ENCODE peak calls at places on chromosomes 1 and 21, in ten cellular contexts. One of them, this sample, is unnamed. For H3K27me3, the result is how much of the 10 kb centered on the place peaks cover.

GRCh38 chr1:23554481-23555224 is 4.6 kb downstream of the ID3 start:
- DNase-seq in lung: peak
- DNase-seq in PC-9: peak
- DNase-seq in pancreas: peak
- DNase-seq in lower lobe of right lung: peak
- DNase-seq in AG04450: no peak
- DNase-seq in neural progenitor cell: peak
- DNase-seq in left ventricle myocardium inferior: peak
- DNase-seq in cardiac muscle cell: peak
- DNase-seq in adrenal gland: peak
- DNase-seq in this sample: peak

GRCh38 chr1:11707621-11708276 is 16.2 kb downstream of the DRAXIN start:
- DNase-seq in pancreas: peak
- DNase-seq in lower lobe of right lung: peak
- DNase-seq in AG04450: no peak
- DNase-seq in adrenal gland: peak
- DNase-seq in PC-9: peak
- DNase-seq in lung: peak
- DNase-seq in left ventricle myocardium inferior: peak
- DNase-seq in cardiac muscle cell: no peak
- DNase-seq in neural progenitor cell: no peak
- DNase-seq in this sample: peak

GRCh38 chr1:66266350-66266749 is 267.6 kb upstream of the SGIP1 start:
- DNase-seq in AG04450: no peak
- DNase-seq in pancreas: no peak
- DNase-seq in adrenal gland: no peak
- DNase-seq in lower lobe of right lung: no peak
- DNase-seq in neural progenitor cell: no peak
- DNase-seq in left ventricle myocardium inferior: no peak
- DNase-seq in PC-9: peak
- DNase-seq in lung: no peak
- DNase-seq in cardiac muscle cell: no peak
- DNase-seq in this sample: no peak

GRCh38 chr1:10608690-10609089 is 133.9 kb downstream of the PEX14 start:
- DNase-seq in neural progenitor cell: no peak
- DNase-seq in left ventricle myocardium inferior: no peak
- DNase-seq in AG04450: no peak
- DNase-seq in adrenal gland: no peak
- DNase-seq in lung: no peak
- DNase-seq in PC-9: no peak
- DNase-seq in lower lobe of right lung: no peak
- DNase-seq in pancreas: no peak
- DNase-seq in cardiac muscle cell: no peak
- DNase-seq in this sample: no peak

GRCh38 chr1:198269352-198269940 is 112.6 kb downstream of the NEK7 start:
- DNase-seq in left ventricle myocardium inferior: no peak
- DNase-seq in lung: no peak
- DNase-seq in neural progenitor cell: no peak
- DNase-seq in AG04450: no peak
- DNase-seq in cardiac muscle cell: no peak
- DNase-seq in pancreas: no peak
- DNase-seq in lower lobe of right lung: no peak
- DNase-seq in adrenal gland: no peak
- DNase-seq in PC-9: no peak
- DNase-seq in this sample: no peak

GRCh38 chr1:28973850-28974841 is 59.8 kb downstream of the EPB41 start:
- DNase-seq in cardiac muscle cell: peak
- DNase-seq in lower lobe of right lung: no peak
- DNase-seq in AG04450: no peak
- DNase-seq in adrenal gland: no peak
- DNase-seq in PC-9: no peak
- DNase-seq in lung: no peak
- DNase-seq in neural progenitor cell: no peak
- DNase-seq in pancreas: no peak
- DNase-seq in left ventricle myocardium inferior: no peak
- DNase-seq in this sample: no peak

GRCh38 chr1:226702318-226702956 is 36.6 kb downstream of the ITPKB start:
- DNase-seq in pancreas: no peak
- DNase-seq in neural progenitor cell: no peak
- DNase-seq in lower lobe of right lung: no peak
- DNase-seq in cardiac muscle cell: peak
- DNase-seq in AG04450: peak
- DNase-seq in left ventricle myocardium inferior: no peak
- DNase-seq in adrenal gland: no peak
- DNase-seq in lung: no peak
- DNase-seq in PC-9: no peak
- DNase-seq in this sample: no peak

GRCh38 chr1:40096646-40096976 is 441 bp downstream of the PPT1 start:
- DNase-seq in left ventricle myocardium inferior: no peak
- DNase-seq in lung: no peak
- DNase-seq in neural progenitor cell: no peak
- DNase-seq in PC-9: no peak
- DNase-seq in adrenal gland: no peak
- DNase-seq in cardiac muscle cell: no peak
- DNase-seq in AG04450: no peak
- DNase-seq in pancreas: no peak
- DNase-seq in lower lobe of right lung: no peak
- DNase-seq in this sample: no peak

GRCh38 chr1:164853146-164853545 is 294.2 kb downstream of the PBX1 start:
- DNase-seq in neural progenitor cell: no peak
- DNase-seq in left ventricle myocardium inferior: no peak
- DNase-seq in PC-9: no peak
- DNase-seq in AG04450: no peak
- DNase-seq in lung: no peak
- DNase-seq in cardiac muscle cell: no peak
- DNase-seq in pancreas: no peak
- DNase-seq in lower lobe of right lung: no peak
- DNase-seq in adrenal gland: no peak
- DNase-seq in this sample: no peak

GRCh38 chr1:236394905-236395779 is 1.1 kb downstream of the EDARADD start:
- DNase-seq in left ventricle myocardium inferior: peak
- DNase-seq in AG04450: no peak
- DNase-seq in neural progenitor cell: peak
- DNase-seq in pancreas: peak
- DNase-seq in PC-9: no peak
- DNase-seq in adrenal gland: no peak
- DNase-seq in lower lobe of right lung: no peak
- DNase-seq in lung: no peak
- DNase-seq in cardiac muscle cell: peak
- DNase-seq in this sample: peak

GRCh38 chr1:39574646-39575045 is 1.9 kb downstream of the PABPC4 start:
- DNase-seq in left ventricle myocardium inferior: no peak
- DNase-seq in pancreas: no peak
- DNase-seq in cardiac muscle cell: peak
- DNase-seq in adrenal gland: peak
- DNase-seq in neural progenitor cell: no peak
- DNase-seq in lung: no peak
- DNase-seq in lower lobe of right lung: no peak
- DNase-seq in AG04450: no peak
- DNase-seq in PC-9: peak
- DNase-seq in this sample: peak

GRCh38 chr21:28269173-28269572 is 723.5 kb downstream of the LTN1 start:
- DNase-seq in lung: no peak
- DNase-seq in neural progenitor cell: no peak
- DNase-seq in adrenal gland: no peak
- DNase-seq in cardiac muscle cell: no peak
- DNase-seq in lower lobe of right lung: no peak
- DNase-seq in pancreas: no peak
- DNase-seq in PC-9: no peak
- DNase-seq in AG04450: no peak
- DNase-seq in left ventricle myocardium inferior: no peak
- DNase-seq in this sample: no peak

GRCh38 chr1:54425152-54425584 is 19.0 kb upstream of the SSBP3 start:
- DNase-seq in pancreas: no peak
- DNase-seq in neural progenitor cell: no peak
- DNase-seq in left ventricle myocardium inferior: no peak
- DNase-seq in AG04450: no peak
- DNase-seq in lower lobe of right lung: no peak
- DNase-seq in lung: no peak
- DNase-seq in cardiac muscle cell: no peak
- DNase-seq in PC-9: no peak
- DNase-seq in adrenal gland: no peak
- DNase-seq in this sample: no peak

GRCh38 chr1:63873751-63874150 is 99.9 kb downstream of the ROR1 start:
- DNase-seq in left ventricle myocardium inferior: no peak
- DNase-seq in neural progenitor cell: no peak
- DNase-seq in lung: no peak
- DNase-seq in AG04450: no peak
- DNase-seq in adrenal gland: no peak
- DNase-seq in cardiac muscle cell: no peak
- DNase-seq in pancreas: no peak
- DNase-seq in PC-9: peak
- DNase-seq in lower lobe of right lung: no peak
- DNase-seq in this sample: no peak

DNA sequence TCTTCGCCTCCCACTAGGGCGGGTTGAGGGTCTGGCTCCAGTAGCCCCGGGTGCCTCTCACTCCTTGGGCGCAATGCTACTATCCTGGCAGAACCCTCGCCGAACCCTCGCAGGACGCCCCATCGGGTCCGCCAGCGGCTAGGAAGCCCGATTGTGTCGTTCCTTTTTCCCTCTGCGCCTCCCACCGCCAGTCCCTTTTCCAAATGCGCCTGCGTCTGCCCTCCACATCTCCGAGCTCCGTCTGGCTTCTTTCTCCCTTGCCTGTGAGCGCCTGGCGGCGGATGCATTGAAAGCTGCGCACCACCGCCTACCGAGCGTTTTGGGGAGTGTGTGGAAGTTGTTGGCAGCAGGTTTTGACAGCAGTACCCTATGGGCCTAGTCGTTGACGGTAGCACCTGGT is 1.0 kb upstream of the DIRAS3 start:
- DNase-seq in PC-9: no peak
- DNase-seq in cardiac muscle cell: peak
- DNase-seq in lower lobe of right lung: no peak
- DNase-seq in adrenal gland: peak
- DNase-seq in lung: no peak
- DNase-seq in AG04450: peak
- DNase-seq in neural progenitor cell: peak
- DNase-seq in pancreas: peak
- DNase-seq in left ventricle myocardium inferior: peak
- DNase-seq in this sample: peak
- H3K27me3 ChIP-seq in PC-9: under half
- H3K27me3 ChIP-seq in cardiac muscle cell: half or more
- H3K27me3 ChIP-seq in lower lobe of right lung: under half
- H3K27me3 ChIP-seq in adrenal gland: under half
- H3K27me3 ChIP-seq in lung: under half
- H3K27me3 ChIP-seq in AG04450: under half
- H3K27me3 ChIP-seq in neural progenitor cell: under half
- H3K27me3 ChIP-seq in pancreas: under half
- H3K27me3 ChIP-seq in left ventricle myocardium inferior: under half
- H3K27me3 ChIP-seq in this sample: under half

DNA sequence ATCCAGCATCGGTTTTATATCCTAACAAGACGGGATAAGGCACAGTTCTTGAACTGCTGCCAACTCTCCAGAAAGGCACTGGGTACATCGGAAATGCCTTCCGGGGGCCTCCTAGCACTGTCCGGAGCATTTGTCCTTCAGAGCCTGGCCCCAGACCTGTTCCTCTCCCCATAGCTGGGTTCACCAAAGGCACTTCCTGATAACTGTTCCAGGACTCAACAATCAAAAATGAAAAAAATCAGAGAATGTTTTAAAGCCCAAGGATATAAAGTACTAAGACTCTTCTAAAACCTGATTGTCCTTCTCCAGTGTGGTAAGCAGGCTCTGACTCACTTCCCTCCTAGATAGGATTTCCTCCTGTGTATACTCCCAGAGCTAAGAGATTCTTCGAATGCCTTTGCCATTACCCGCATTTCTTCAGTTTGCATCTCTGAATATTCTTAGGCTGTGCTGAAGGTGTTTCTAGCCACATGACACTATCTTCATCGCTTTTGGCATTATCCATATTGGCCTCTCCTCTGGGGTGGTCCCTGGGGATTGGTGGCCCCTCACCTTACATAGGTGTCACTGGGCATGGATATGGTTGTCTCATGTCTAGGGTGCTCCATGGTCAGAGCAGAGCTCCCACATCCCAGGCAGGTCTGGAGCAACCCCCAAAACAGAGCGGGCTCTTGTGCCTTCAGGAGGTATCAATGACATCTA is 112.9 kb downstream of the ZBTB18 start:
- DNase-seq in lung: no peak
- DNase-seq in AG04450: peak
- DNase-seq in pancreas: no peak
- DNase-seq in adrenal gland: peak
- DNase-seq in lower lobe of right lung: no peak
- DNase-seq in neural progenitor cell: no peak
- DNase-seq in PC-9: peak
- DNase-seq in cardiac muscle cell: peak
- DNase-seq in left ventricle myocardium inferior: peak
- DNase-seq in this sample: no peak
- H3K4me3 ChIP-seq in lung: no peak
- H3K4me3 ChIP-seq in AG04450: peak
- H3K4me3 ChIP-seq in pancreas: no peak
- H3K4me3 ChIP-seq in adrenal gland: no peak
- H3K4me3 ChIP-seq in lower lobe of right lung: no peak
- H3K4me3 ChIP-seq in neural progenitor cell: no peak
- H3K4me3 ChIP-seq in PC-9: peak
- H3K4me3 ChIP-seq in cardiac muscle cell: no peak
- H3K4me3 ChIP-seq in left ventricle myocardium inferior: no peak
- H3K4me3 ChIP-seq in this sample: no peak

GRCh38 chr1:94234615-94235014 is 2.8 kb downstream of the ARHGAP29 start:
- DNase-seq in neural progenitor cell: no peak
- DNase-seq in left ventricle myocardium inferior: no peak
- DNase-seq in lung: no peak
- DNase-seq in adrenal gland: no peak
- DNase-seq in pancreas: no peak
- DNase-seq in AG04450: no peak
- DNase-seq in PC-9: no peak
- DNase-seq in cardiac muscle cell: no peak
- DNase-seq in lower lobe of right lung: no peak
- DNase-seq in this sample: no peak
- H3K27me3 ChIP-seq in neural progenitor cell: half or more
- H3K27me3 ChIP-seq in left ventricle myocardium inferior: under half
- H3K27me3 ChIP-seq in lung: under half
- H3K27me3 ChIP-seq in adrenal gland: under half
- H3K27me3 ChIP-seq in pancreas: under half
- H3K27me3 ChIP-seq in AG04450: under half
- H3K27me3 ChIP-seq in PC-9: under half
- H3K27me3 ChIP-seq in cardiac muscle cell: under half
- H3K27me3 ChIP-seq in lower lobe of right lung: under half
- H3K27me3 ChIP-seq in this sample: under half

GRCh38 chr1:89069955-89070354 is 4.9 kb upstream of the GBP1 start:
- DNase-seq in AG04450: no peak
- DNase-seq in lower lobe of right lung: no peak
- DNase-seq in neural progenitor cell: no peak
- DNase-seq in left ventricle myocardium inferior: no peak
- DNase-seq in cardiac muscle cell: no peak
- DNase-seq in lung: no peak
- DNase-seq in adrenal gland: no peak
- DNase-seq in pancreas: no peak
- DNase-seq in PC-9: no peak
- DNase-seq in this sample: no peak
- H3K4me3 ChIP-seq in AG04450: peak
- H3K4me3 ChIP-seq in lower lobe of right lung: peak
- H3K4me3 ChIP-seq in neural progenitor cell: no peak
- H3K4me3 ChIP-seq in left ventricle myocardium inferior: peak
- H3K4me3 ChIP-seq in cardiac muscle cell: no peak
- H3K4me3 ChIP-seq in lung: no peak
- H3K4me3 ChIP-seq in adrenal gland: no peak
- H3K4me3 ChIP-seq in pancreas: peak
- H3K4me3 ChIP-seq in PC-9: no peak
- H3K4me3 ChIP-seq in this sample: no peak

GRCh38 chr1:5815716-5816115 is 176.5 kb downstream of the NPHP4 start:
- DNase-seq in adrenal gland: no peak
- DNase-seq in lower lobe of right lung: no peak
- DNase-seq in neural progenitor cell: no peak
- DNase-seq in cardiac muscle cell: no peak
- DNase-seq in pancreas: no peak
- DNase-seq in AG04450: no peak
- DNase-seq in lung: no peak
- DNase-seq in left ventricle myocardium inferior: no peak
- DNase-seq in PC-9: no peak
- DNase-seq in this sample: no peak
- H3K27me3 ChIP-seq in adrenal gland: under half
- H3K27me3 ChIP-seq in lower lobe of right lung: under half
- H3K27me3 ChIP-seq in neural progenitor cell: under half
- H3K27me3 ChIP-seq in cardiac muscle cell: under half
- H3K27me3 ChIP-seq in pancreas: under half
- H3K27me3 ChIP-seq in AG04450: under half
- H3K27me3 ChIP-seq in lung: under half
- H3K27me3 ChIP-seq in left ventricle myocardium inferior: half or more
- H3K27me3 ChIP-seq in PC-9: under half
- H3K27me3 ChIP-seq in this sample: under half